ENCODE peak calls at places on chromosomes 13 and 19, in six cellular contexts. O is neural progenitor cell, J is GM23338, I is GM23248, W is PC-3, C is MM.1S. R is an unnamed sample.
A peak's percentile ranks its signal among the peaks of the same experiment; 100 is the strongest.

GRCh38 chr19:54247106-54247930 is 4.7 kb upstream of the LILRA6 start:
- DNase-seq in C (no peak), J (no peak), O (no peak), I (no peak), W (no peak), R (no peak)

GRCh38 chr13:20652946-20653345 is 50.6 kb upstream of the IL17D start:
- DNase-seq in C (no peak), J (peak; percentile 12), I (no peak), O (no peak), W (no peak), R (no peak)

GRCh38 chr13:28145049-28145448 is 6.7 kb downstream of the PAN3 start:
- DNase-seq in I (no peak), C (no peak), J (no peak), O (no peak), W (no peak), R (no peak)

GRCh38 chr13:42794572-42795275 is 13.3 kb downstream of the FAM216B start:
- DNase-seq in W (no peak), J (no peak), O (no peak), C (no peak), I (peak; percentile 22), R (no peak)

GRCh38 chr13:51249767-51250741 is 27.9 kb downstream of the FAM124A start:
- DNase-seq in O (no peak), I (peak; percentile 21), C (no peak), J (peak; percentile 44), W (no peak), R (peak; percentile 36)

GRCh38 chr13:33341861-33342452 is 56.4 kb upstream of the STARD13 start:
- DNase-seq in J (no peak), C (no peak), W (no peak), I (no peak), O (no peak), R (no peak)

GRCh38 chr19:52196256-52196967 is 6.6 kb downstream of the PPP2R1A start:
- DNase-seq in C (no peak), W (no peak), O (no peak), I (peak; percentile 7), J (no peak), R (no peak)

GRCh38 chr13:47932953-47933687 is 68.0 kb downstream of the SUCLA2 start:
- DNase-seq in C (no peak), J (peak; percentile 24), I (no peak), O (peak; percentile 29), W (no peak), R (no peak)

GRCh38 chr19:1251233-1251502 is 2.8 kb downstream of the MIDN start:
- DNase-seq in J (no peak), O (peak; percentile 60), I (peak; percentile 85), W (peak; percentile 51), C (no peak), R (no peak)

GRCh38 chr19:46609511-46610412 is 8.6 kb downstream of the CALM3 start:
- DNase-seq in W (no peak), O (no peak), J (no peak), I (no peak), C (no peak), R (no peak)

GRCh38 chr13:106464076-106464475 is 71.4 kb downstream of the EFNB2 start:
- DNase-seq in I (no peak), C (no peak), W (no peak), O (no peak), J (no peak), R (no peak)

GRCh38 chr19:3699071-3699740 is 1.1 kb downstream of the PIP5K1C start:
- DNase-seq in J (no peak), I (peak; percentile 82), O (peak; percentile 39), W (peak; percentile 24), C (peak; percentile 38), R (peak; percentile 39)

GRCh38 chr13:113002206-113002821 is 33.3 kb downstream of the MCF2L start:
- DNase-seq in C (no peak), O (peak; percentile 89), J (peak; percentile 69), I (no peak), W (no peak), R (no peak)

GRCh38 chr13:98220188-98220765 is 43.2 kb upstream of the RNF113B start:
- DNase-seq in J (no peak), C (no peak), W (no peak), I (no peak), O (no peak), R (no peak)

GRCh38 chr19:1627194-1627593 is 21.9 kb upstream of the UQCR11 start:
- DNase-seq in O (no peak), W (no peak), J (no peak), I (no peak), C (no peak), R (no peak)

GRCh38 chr19:38508507-38508906 is 75.0 kb downstream of the RYR1 start:
- DNase-seq in J (no peak), C (no peak), O (no peak), W (no peak), I (no peak), R (no peak)

GRCh38 chr19:5718579-5719273 is 1.2 kb downstream of the LONP1 start:
- DNase-seq in J (no peak), C (peak; percentile 38), O (no peak), W (peak; percentile 67), I (peak; percentile 91), R (peak; percentile 72)
- TF ChIP-seq EZH2phosphoT487 in J (no peak), C (no peak), O (no peak), W (no peak), I (no peak), R (no peak)

DNA sequence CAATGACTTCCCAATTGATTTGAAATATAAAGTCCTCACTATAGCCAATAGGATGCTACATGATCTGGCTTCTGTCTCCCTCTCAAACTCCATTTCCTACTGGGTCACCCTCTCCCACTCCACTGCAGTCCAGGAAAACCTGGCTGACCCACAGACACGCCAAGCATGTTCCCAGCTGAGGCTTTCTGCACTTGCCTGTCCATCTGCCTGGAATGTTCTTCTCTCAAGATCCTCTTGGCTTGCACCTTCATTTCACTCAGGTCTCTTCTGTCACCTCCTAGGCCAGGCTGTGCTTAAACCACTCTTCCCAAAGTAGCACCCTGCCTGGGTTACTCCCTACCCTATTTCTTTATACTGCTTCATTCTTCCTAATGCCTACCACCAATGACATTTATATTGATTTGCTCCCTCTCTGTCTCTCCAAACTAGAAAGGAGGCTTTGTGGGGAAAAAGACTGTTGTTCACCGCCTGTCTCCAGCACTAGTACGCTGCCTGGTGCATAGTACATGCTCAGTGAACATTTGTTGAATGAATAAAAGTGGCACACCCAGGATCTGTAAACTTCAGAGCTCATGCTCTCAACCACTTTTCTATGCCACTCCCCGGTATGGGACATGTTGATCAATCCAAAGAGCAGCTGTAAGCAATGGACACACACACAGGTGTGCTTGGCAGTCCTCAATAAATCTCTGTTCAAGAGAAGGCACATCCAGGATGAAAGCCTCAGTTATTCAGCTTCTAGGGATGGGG is 261.3 kb downstream of the FOXO1 start:
- DNase-seq in C (no peak), I (no peak), O (no peak), W (no peak), J (no peak), R (no peak)
- H3K27ac ChIP-seq in C (no peak overlapping the region), I (no peak overlapping the region), O (no peak overlapping the region), W (no peak overlapping the region), J (no peak overlapping the region), R (no peak overlapping the region)

GRCh38 chr13:32255744-32256120 is 59.4 kb downstream of the ZAR1L start:
- DNase-seq in I (no peak), W (peak; percentile 22), C (no peak), O (no peak), J (no peak), R (no peak)
- TF ChIP-seq EZH2phosphoT487 in I (no peak), W (no peak), C (no peak), O (no peak), J (no peak), R (no peak)

DNA sequence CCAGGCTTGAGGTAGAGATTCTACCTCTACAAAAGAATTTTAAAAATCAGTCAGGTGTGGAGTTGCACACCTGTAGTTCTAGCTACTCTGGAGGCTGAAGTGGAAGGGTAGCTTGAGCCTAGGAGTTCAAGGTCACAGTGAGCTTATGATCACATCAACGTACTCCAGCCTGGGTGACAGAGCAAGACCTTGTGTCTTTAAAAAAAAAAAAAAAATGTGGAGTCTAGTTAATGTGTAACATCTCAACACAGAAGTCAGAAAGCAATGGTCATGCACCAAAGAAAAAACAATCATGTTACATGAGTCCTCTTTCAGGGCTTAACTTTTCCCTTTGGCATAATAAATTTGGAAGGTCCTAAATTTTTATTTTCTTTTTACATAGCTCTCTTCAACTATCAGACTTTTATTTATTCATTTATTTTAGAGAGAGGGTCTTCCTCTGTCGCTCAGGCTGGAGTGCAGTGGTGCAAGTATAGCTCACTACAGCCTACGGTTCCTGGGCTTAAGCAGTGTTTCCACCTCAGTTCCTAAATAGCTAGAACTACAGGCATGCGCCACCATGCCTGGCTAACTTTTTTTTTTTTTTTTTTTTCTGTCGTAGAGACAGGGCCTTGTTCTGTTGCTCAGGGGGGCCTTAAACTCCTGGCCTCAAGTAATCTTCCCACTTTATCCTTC is 22.3 kb downstream of the SETDB2 start:
- DNase-seq in J (no peak), W (no peak), C (no peak), O (no peak), I (no peak), R (no peak)
- H3K27ac ChIP-seq in J (no peak overlapping the region), W (no peak overlapping the region), C (no peak overlapping the region), O (no peak overlapping the region), I (no peak overlapping the region), R (no peak overlapping the region)

DNA sequence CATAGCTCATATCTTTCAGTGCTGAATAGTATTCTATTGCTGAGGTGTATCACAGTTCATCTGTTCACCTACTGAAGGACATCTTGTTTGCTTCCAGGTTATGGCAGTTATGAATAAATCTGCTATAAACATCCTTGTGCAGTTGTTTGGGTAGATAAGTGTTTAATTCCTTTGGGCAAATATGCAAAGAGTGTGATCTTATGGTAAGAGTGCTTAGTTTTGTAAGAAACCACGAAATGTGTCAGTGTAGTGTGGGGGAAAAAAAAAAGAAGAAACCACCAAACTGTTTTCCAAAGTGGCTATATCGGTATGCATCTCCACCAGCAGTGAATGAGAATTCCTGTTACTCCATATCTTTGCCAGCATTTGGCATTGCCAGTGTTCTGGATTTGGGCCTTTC is 93.3 kb downstream of the PIBF1 start:
- DNase-seq in J (no peak), W (no peak), C (no peak), I (no peak), O (no peak), R (no peak)
- TF ChIP-seq EZH2phosphoT487 in J (no peak), W (no peak), C (no peak), I (no peak), O (no peak), R (no peak)